ENCODE peak calls at places on chromosomes 6 and 20, in four cellular contexts. One of them, this sample, is unnamed.
A peak's percentile ranks its signal among the peaks of the same experiment; 100 is the strongest.

GRCh38 chr6:26012061-26012460 is 49.5 kb downstream of the TRIM38 start:
- DNase-seq in activated naive CD4-positive, alpha-beta T cell: no peak
- DNase-seq in AG10803: no peak
- DNase-seq in ureter: no peak
- DNase-seq in this sample: no peak

GRCh38 chr6:139370047-139370706 is 4.3 kb downstream of the CITED2 start:
- DNase-seq in activated naive CD4-positive, alpha-beta T cell: no peak
- DNase-seq in AG10803: peak; percentile 94
- DNase-seq in ureter: no peak
- DNase-seq in this sample: peak; percentile 84

GRCh38 chr6:68638225-68638900 is 3.3 kb downstream of the ADGRB3 start:
- DNase-seq in activated naive CD4-positive, alpha-beta T cell: no peak
- DNase-seq in AG10803: peak; percentile 33
- DNase-seq in ureter: no peak
- DNase-seq in this sample: peak; percentile 27

GRCh38 chr6:84522135-84522535 is 242.3 kb downstream of the TBX18 start:
- DNase-seq in activated naive CD4-positive, alpha-beta T cell: no peak
- DNase-seq in AG10803: peak; percentile 79
- DNase-seq in ureter: no peak
- DNase-seq in this sample: peak; percentile 95

GRCh38 chr6:32194388-32194787 is 1.9 kb upstream of the GPSM3 start:
- DNase-seq in activated naive CD4-positive, alpha-beta T cell: no peak
- DNase-seq in AG10803: no peak
- DNase-seq in ureter: no peak
- DNase-seq in this sample: no peak

GRCh38 chr20:37615507-37616425 is 78.1 kb upstream of the CTNNBL1 start:
- DNase-seq in activated naive CD4-positive, alpha-beta T cell: peak; percentile 10
- DNase-seq in AG10803: peak; percentile 4
- DNase-seq in ureter: peak; percentile 51
- DNase-seq in this sample: peak; percentile 16

GRCh38 chr6:12147557-12148316 is 135.6 kb downstream of the HIVEP1 start:
- DNase-seq in activated naive CD4-positive, alpha-beta T cell: no peak
- DNase-seq in AG10803: peak; percentile 8
- DNase-seq in ureter: no peak
- DNase-seq in this sample: peak; percentile 41

GRCh38 chr20:62405108-62405980 is 1.7 kb downstream of the CABLES2 start:
- DNase-seq in activated naive CD4-positive, alpha-beta T cell: no peak
- DNase-seq in AG10803: peak; percentile 47
- DNase-seq in ureter: no peak
- DNase-seq in this sample: peak; percentile 58

GRCh38 chr6:152474341-152474740 is 162.8 kb downstream of the SYNE1 start:
- DNase-seq in activated naive CD4-positive, alpha-beta T cell: no peak
- DNase-seq in AG10803: peak; percentile 47
- DNase-seq in ureter: no peak
- DNase-seq in this sample: peak; percentile 20

GRCh38 chr20:8709627-8710026 is 359.3 kb upstream of the PLCB4 start:
- DNase-seq in activated naive CD4-positive, alpha-beta T cell: no peak
- DNase-seq in AG10803: no peak
- DNase-seq in ureter: no peak
- DNase-seq in this sample: no peak

GRCh38 chr20:54172856-54173652 is 732 bp downstream of the CYP24A1 start:
- DNase-seq in activated naive CD4-positive, alpha-beta T cell: no peak
- DNase-seq in AG10803: no peak
- DNase-seq in ureter: no peak
- DNase-seq in this sample: no peak